ENCODE peak calls at places on chromosome 21, in seven cellular contexts. One of them, this sample, is unnamed.

GRCh38 chr21:29406385-29406784 is 107.7 kb downstream of the BACH1 start:
- DNase-seq in fibroblast of lung: no peak
- DNase-seq in cardiac muscle cell: no peak
- DNase-seq in foreskin keratinocyte: no peak
- DNase-seq in CD4-positive, alpha-beta T cell: no peak
- DNase-seq in K562: no peak
- DNase-seq in left ventricle myocardium inferior: no peak
- DNase-seq in this sample: no peak

GRCh38 chr21:25837545-25838263 is 102.9 kb downstream of the GABPA start:
- DNase-seq in foreskin keratinocyte: no peak
- DNase-seq in CD4-positive, alpha-beta T cell: no peak
- DNase-seq in cardiac muscle cell: no peak
- DNase-seq in K562: no peak
- DNase-seq in fibroblast of lung: peak; percentile 90
- DNase-seq in left ventricle myocardium inferior: no peak
- DNase-seq in this sample: no peak

GRCh38 chr21:28657576-28657975 is 335.1 kb downstream of the LTN1 start:
- DNase-seq in cardiac muscle cell: no peak
- DNase-seq in CD4-positive, alpha-beta T cell: no peak
- DNase-seq in left ventricle myocardium inferior: no peak
- DNase-seq in K562: no peak
- DNase-seq in foreskin keratinocyte: no peak
- DNase-seq in fibroblast of lung: no peak
- DNase-seq in this sample: no peak

GRCh38 chr21:36647279-36648093 is 51.4 kb upstream of the SIM2 start:
- DNase-seq in foreskin keratinocyte: no peak
- DNase-seq in K562: no peak
- DNase-seq in left ventricle myocardium inferior: no peak
- DNase-seq in CD4-positive, alpha-beta T cell: no peak
- DNase-seq in cardiac muscle cell: no peak
- DNase-seq in fibroblast of lung: peak; percentile 38
- DNase-seq in this sample: no peak

GRCh38 chr21:31781737-31782136 is 49.8 kb upstream of the SCAF4 start:
- DNase-seq in fibroblast of lung: peak; percentile 62
- DNase-seq in foreskin keratinocyte: no peak
- DNase-seq in left ventricle myocardium inferior: peak; percentile 33
- DNase-seq in K562: no peak
- DNase-seq in cardiac muscle cell: no peak
- DNase-seq in CD4-positive, alpha-beta T cell: no peak
- DNase-seq in this sample: peak; percentile 20

GRCh38 chr21:42865361-42866160 is 13.8 kb downstream of the WDR4 start:
- DNase-seq in foreskin keratinocyte: no peak
- DNase-seq in left ventricle myocardium inferior: peak; percentile 53
- DNase-seq in CD4-positive, alpha-beta T cell: no peak
- DNase-seq in K562: no peak
- DNase-seq in fibroblast of lung: no peak
- DNase-seq in cardiac muscle cell: no peak
- DNase-seq in this sample: no peak

GRCh38 chr21:36320421-36321324 is 676 bp downstream of the MORC3 start:
- DNase-seq in CD4-positive, alpha-beta T cell: peak; percentile 63
- DNase-seq in cardiac muscle cell: peak; percentile 74
- DNase-seq in foreskin keratinocyte: peak; percentile 83
- DNase-seq in K562: peak; percentile 79
- DNase-seq in left ventricle myocardium inferior: peak; percentile 25
- DNase-seq in fibroblast of lung: peak; percentile 67
- DNase-seq in this sample: peak; percentile 71

GRCh38 chr21:32022141-32022540 is 149.3 kb downstream of the HUNK start:
- DNase-seq in CD4-positive, alpha-beta T cell: no peak
- DNase-seq in K562: no peak
- DNase-seq in foreskin keratinocyte: no peak
- DNase-seq in fibroblast of lung: no peak
- DNase-seq in left ventricle myocardium inferior: no peak
- DNase-seq in cardiac muscle cell: no peak
- DNase-seq in this sample: no peak

GRCh38 chr21:33109574-33110339 is 39.8 kb downstream of the OLIG1 start:
- DNase-seq in cardiac muscle cell: peak; percentile 15
- DNase-seq in left ventricle myocardium inferior: no peak
- DNase-seq in K562: no peak
- DNase-seq in fibroblast of lung: no peak
- DNase-seq in CD4-positive, alpha-beta T cell: no peak
- DNase-seq in foreskin keratinocyte: peak; percentile 12
- DNase-seq in this sample: no peak

GRCh38 chr21:36788116-36788515 is 89.2 kb downstream of the SIM2 start:
- DNase-seq in cardiac muscle cell: no peak
- DNase-seq in CD4-positive, alpha-beta T cell: no peak
- DNase-seq in left ventricle myocardium inferior: no peak
- DNase-seq in foreskin keratinocyte: no peak
- DNase-seq in fibroblast of lung: no peak
- DNase-seq in K562: no peak
- DNase-seq in this sample: no peak

GRCh38 chr21:33721081-33721480 is 78.8 kb downstream of the ITSN1 start:
- DNase-seq in left ventricle myocardium inferior: no peak
- DNase-seq in K562: no peak
- DNase-seq in cardiac muscle cell: no peak
- DNase-seq in foreskin keratinocyte: no peak
- DNase-seq in CD4-positive, alpha-beta T cell: no peak
- DNase-seq in fibroblast of lung: no peak
- DNase-seq in this sample: no peak

GRCh38 chr21:23131177-23131576 is 2133.0 kb downstream of the NCAM2 start:
- DNase-seq in foreskin keratinocyte: no peak
- DNase-seq in K562: no peak
- DNase-seq in CD4-positive, alpha-beta T cell: no peak
- DNase-seq in fibroblast of lung: no peak
- DNase-seq in left ventricle myocardium inferior: no peak
- DNase-seq in cardiac muscle cell: peak; percentile 9
- DNase-seq in this sample: no peak

GRCh38 chr21:31728952-31729351 is 3.0 kb downstream of the SCAF4 start:
- DNase-seq in CD4-positive, alpha-beta T cell: no peak
- DNase-seq in K562: no peak
- DNase-seq in left ventricle myocardium inferior: no peak
- DNase-seq in foreskin keratinocyte: no peak
- DNase-seq in cardiac muscle cell: no peak
- DNase-seq in fibroblast of lung: no peak
- DNase-seq in this sample: no peak

GRCh38 chr21:42525676-42526378 is 12.2 kb downstream of the SLC37A1 start:
- DNase-seq in cardiac muscle cell: no peak
- DNase-seq in fibroblast of lung: no peak
- DNase-seq in CD4-positive, alpha-beta T cell: no peak
- DNase-seq in K562: no peak
- DNase-seq in left ventricle myocardium inferior: no peak
- DNase-seq in foreskin keratinocyte: no peak
- DNase-seq in this sample: no peak

GRCh38 chr21:29163381-29164115 is 33.1 kb downstream of the MAP3K7CL start:
- DNase-seq in foreskin keratinocyte: no peak
- DNase-seq in fibroblast of lung: peak; percentile 74
- DNase-seq in K562: no peak
- DNase-seq in cardiac muscle cell: no peak
- DNase-seq in left ventricle myocardium inferior: peak; percentile 18
- DNase-seq in CD4-positive, alpha-beta T cell: no peak
- DNase-seq in this sample: no peak

GRCh38 chr21:31873696-31874599 is 1.1 kb downstream of the HUNK start:
- DNase-seq in CD4-positive, alpha-beta T cell: no peak
- DNase-seq in K562: peak; percentile 71
- DNase-seq in cardiac muscle cell: peak; percentile 74
- DNase-seq in fibroblast of lung: no peak
- DNase-seq in foreskin keratinocyte: no peak
- DNase-seq in left ventricle myocardium inferior: peak; percentile 33
- DNase-seq in this sample: peak; percentile 66

GRCh38 chr21:32584472-32584871 is 851 bp downstream of the TCP10L start:
- DNase-seq in CD4-positive, alpha-beta T cell: no peak
- DNase-seq in foreskin keratinocyte: no peak
- DNase-seq in left ventricle myocardium inferior: no peak
- DNase-seq in fibroblast of lung: no peak
- DNase-seq in K562: no peak
- DNase-seq in cardiac muscle cell: no peak
- DNase-seq in this sample: no peak

GRCh38 chr21:32482565-32483292 is 70.2 kb downstream of the EVA1C start:
- DNase-seq in foreskin keratinocyte: no peak
- DNase-seq in left ventricle myocardium inferior: no peak
- DNase-seq in cardiac muscle cell: no peak
- DNase-seq in CD4-positive, alpha-beta T cell: no peak
- DNase-seq in K562: no peak
- DNase-seq in fibroblast of lung: no peak
- DNase-seq in this sample: no peak

GRCh38 chr21:21196087-21196486 is 197.9 kb downstream of the NCAM2 start:
- DNase-seq in foreskin keratinocyte: no peak
- DNase-seq in fibroblast of lung: no peak
- DNase-seq in left ventricle myocardium inferior: no peak
- DNase-seq in CD4-positive, alpha-beta T cell: no peak
- DNase-seq in cardiac muscle cell: no peak
- DNase-seq in K562: no peak
- DNase-seq in this sample: no peak

GRCh38 chr21:10511116-10511515 is 10.3 kb upstream of the TPTE start:
- DNase-seq in K562: no peak
- DNase-seq in fibroblast of lung: no peak
- DNase-seq in foreskin keratinocyte: no peak
- DNase-seq in CD4-positive, alpha-beta T cell: no peak
- DNase-seq in cardiac muscle cell: no peak
- DNase-seq in left ventricle myocardium inferior: no peak
- DNase-seq in this sample: no peak

GRCh38 chr21:15433091-15433490 is 296.7 kb upstream of the USP25 start:
- DNase-seq in left ventricle myocardium inferior: no peak
- DNase-seq in fibroblast of lung: no peak
- DNase-seq in cardiac muscle cell: no peak
- DNase-seq in foreskin keratinocyte: no peak
- DNase-seq in CD4-positive, alpha-beta T cell: no peak
- DNase-seq in K562: no peak
- DNase-seq in this sample: no peak

GRCh38 chr21:26819944-26820343 is 25.3 kb downstream of the ADAMTS1 start:
- DNase-seq in CD4-positive, alpha-beta T cell: no peak
- DNase-seq in left ventricle myocardium inferior: no peak
- DNase-seq in K562: no peak
- DNase-seq in foreskin keratinocyte: no peak
- DNase-seq in cardiac muscle cell: no peak
- DNase-seq in fibroblast of lung: no peak
- DNase-seq in this sample: no peak

GRCh38 chr21:31730687-31731111 is 1.2 kb downstream of the SCAF4 start:
- DNase-seq in cardiac muscle cell: peak; percentile 26
- DNase-seq in fibroblast of lung: no peak
- DNase-seq in left ventricle myocardium inferior: no peak
- DNase-seq in foreskin keratinocyte: no peak
- DNase-seq in CD4-positive, alpha-beta T cell: no peak
- DNase-seq in K562: peak; percentile 57
- DNase-seq in this sample: no peak

GRCh38 chr21:33801424-33802405 is 113.9 kb downstream of the ATP5PO start:
- DNase-seq in K562: no peak
- DNase-seq in CD4-positive, alpha-beta T cell: no peak
- DNase-seq in left ventricle myocardium inferior: no peak
- DNase-seq in fibroblast of lung: peak; percentile 43
- DNase-seq in cardiac muscle cell: peak; percentile 36
- DNase-seq in foreskin keratinocyte: peak; percentile 93
- DNase-seq in this sample: no peak

GRCh38 chr21:32143222-32143939 is 135.5 kb downstream of the MIS18A start:
- DNase-seq in left ventricle myocardium inferior: peak; percentile 23
- DNase-seq in K562: no peak
- DNase-seq in cardiac muscle cell: no peak
- DNase-seq in foreskin keratinocyte: no peak
- DNase-seq in CD4-positive, alpha-beta T cell: no peak
- DNase-seq in fibroblast of lung: peak; percentile 16
- DNase-seq in this sample: peak; percentile 61

GRCh38 chr21:32844653-32845443 is 73.3 kb upstream of the PAXBP1 start:
- DNase-seq in CD4-positive, alpha-beta T cell: no peak
- DNase-seq in K562: no peak
- DNase-seq in cardiac muscle cell: no peak
- DNase-seq in left ventricle myocardium inferior: no peak
- DNase-seq in fibroblast of lung: peak; percentile 48
- DNase-seq in foreskin keratinocyte: peak; percentile 38
- DNase-seq in this sample: no peak

GRCh38 chr21:43361127-43361492 is 65.8 kb downstream of the SIK1 start:
- DNase-seq in foreskin keratinocyte: no peak
- DNase-seq in cardiac muscle cell: no peak
- DNase-seq in fibroblast of lung: peak; percentile 54
- DNase-seq in K562: no peak
- DNase-seq in CD4-positive, alpha-beta T cell: peak; percentile 12
- DNase-seq in left ventricle myocardium inferior: peak; percentile 58
- DNase-seq in this sample: peak; percentile 61

GRCh38 chr21:34881894-34882371 is 167.2 kb downstream of the RUNX1 start:
- DNase-seq in fibroblast of lung: peak; percentile 86
- DNase-seq in foreskin keratinocyte: peak; percentile 76
- DNase-seq in left ventricle myocardium inferior: no peak
- DNase-seq in cardiac muscle cell: no peak
- DNase-seq in CD4-positive, alpha-beta T cell: no peak
- DNase-seq in K562: no peak
- DNase-seq in this sample: no peak
- H3K27ac ChIP-seq in fibroblast of lung: peak overlapping the region; percentile 92
- H3K27ac ChIP-seq in foreskin keratinocyte: peak overlapping the region; percentile 75
- H3K27ac ChIP-seq in left ventricle myocardium inferior: no peak overlapping the region
- H3K27ac ChIP-seq in cardiac muscle cell: no peak overlapping the region
- H3K27ac ChIP-seq in CD4-positive, alpha-beta T cell: no peak overlapping the region
- H3K27ac ChIP-seq in K562: peak overlapping the region; percentile 35
- H3K27ac ChIP-seq in this sample: no peak overlapping the region

GRCh38 chr21:38351176-38351959 is 94.6 kb downstream of the KCNJ15 start:
- DNase-seq in foreskin keratinocyte: no peak
- DNase-seq in CD4-positive, alpha-beta T cell: no peak
- DNase-seq in cardiac muscle cell: no peak
- DNase-seq in K562: no peak
- DNase-seq in left ventricle myocardium inferior: no peak
- DNase-seq in fibroblast of lung: no peak
- DNase-seq in this sample: no peak
- H3K27ac ChIP-seq in foreskin keratinocyte: peak overlapping the region; percentile 72
- H3K27ac ChIP-seq in CD4-positive, alpha-beta T cell: no peak overlapping the region
- H3K27ac ChIP-seq in cardiac muscle cell: no peak overlapping the region
- H3K27ac ChIP-seq in K562: no peak overlapping the region
- H3K27ac ChIP-seq in left ventricle myocardium inferior: no peak overlapping the region
- H3K27ac ChIP-seq in fibroblast of lung: peak overlapping the region; percentile 80
- H3K27ac ChIP-seq in this sample: no peak overlapping the region

DNA sequence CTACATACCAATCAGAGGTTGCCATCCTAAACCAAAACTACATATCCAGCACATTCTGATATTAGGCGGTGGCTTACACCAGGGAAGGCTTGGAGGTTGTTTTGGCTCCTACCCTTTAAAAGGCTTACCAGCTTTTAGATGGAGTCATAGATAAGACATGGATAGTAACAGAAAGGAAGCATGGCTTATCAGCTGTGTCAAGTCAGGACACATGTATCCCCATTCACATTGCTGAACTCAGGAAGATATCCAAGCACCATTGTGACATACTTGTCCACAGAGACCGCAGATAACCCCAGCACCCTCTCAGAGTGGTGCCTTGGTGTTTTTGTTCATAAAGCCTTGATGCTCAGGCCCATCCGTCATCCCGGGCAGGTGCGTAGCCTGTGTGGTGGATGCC is 39.7 kb downstream of the ADARB1 start:
- DNase-seq in K562: no peak
- DNase-seq in left ventricle myocardium inferior: no peak
- DNase-seq in cardiac muscle cell: peak; percentile 23
- DNase-seq in fibroblast of lung: no peak
- DNase-seq in foreskin keratinocyte: no peak
- DNase-seq in CD4-positive, alpha-beta T cell: no peak
- DNase-seq in this sample: no peak
- H3K27ac ChIP-seq in K562: no peak overlapping the region
- H3K27ac ChIP-seq in left ventricle myocardium inferior: peak overlapping the region; percentile 80
- H3K27ac ChIP-seq in cardiac muscle cell: peak overlapping the region; percentile 71
- H3K27ac ChIP-seq in fibroblast of lung: no peak overlapping the region
- H3K27ac ChIP-seq in foreskin keratinocyte: no peak overlapping the region
- H3K27ac ChIP-seq in CD4-positive, alpha-beta T cell: no peak overlapping the region
- H3K27ac ChIP-seq in this sample: no peak overlapping the region

GRCh38 chr21:46295177-46295711 is 9.1 kb downstream of the YBEY start:
- DNase-seq in fibroblast of lung: peak; percentile 24
- DNase-seq in foreskin keratinocyte: no peak
- DNase-seq in cardiac muscle cell: no peak
- DNase-seq in left ventricle myocardium inferior: peak; percentile 42
- DNase-seq in CD4-positive, alpha-beta T cell: no peak
- DNase-seq in K562: no peak
- DNase-seq in this sample: peak; percentile 41
- H3K27ac ChIP-seq in fibroblast of lung: peak overlapping the region; percentile 51
- H3K27ac ChIP-seq in foreskin keratinocyte: no peak overlapping the region
- H3K27ac ChIP-seq in cardiac muscle cell: no peak overlapping the region
- H3K27ac ChIP-seq in left ventricle myocardium inferior: peak overlapping the region; percentile 86
- H3K27ac ChIP-seq in CD4-positive, alpha-beta T cell: no peak overlapping the region
- H3K27ac ChIP-seq in K562: peak overlapping the region; percentile 67
- H3K27ac ChIP-seq in this sample: peak overlapping the region; percentile 70

GRCh38 chr21:41427556-41427955 is 1.5 kb downstream of the MX1 start:
- DNase-seq in CD4-positive, alpha-beta T cell: no peak
- DNase-seq in K562: no peak
- DNase-seq in left ventricle myocardium inferior: no peak
- DNase-seq in cardiac muscle cell: no peak
- DNase-seq in fibroblast of lung: no peak
- DNase-seq in foreskin keratinocyte: no peak
- DNase-seq in this sample: no peak
- H3K27ac ChIP-seq in CD4-positive, alpha-beta T cell: no peak overlapping the region
- H3K27ac ChIP-seq in K562: no peak overlapping the region
- H3K27ac ChIP-seq in left ventricle myocardium inferior: no peak overlapping the region
- H3K27ac ChIP-seq in cardiac muscle cell: no peak overlapping the region
- H3K27ac ChIP-seq in fibroblast of lung: no peak overlapping the region
- H3K27ac ChIP-seq in foreskin keratinocyte: no peak overlapping the region
- H3K27ac ChIP-seq in this sample: no peak overlapping the region